ENCODE peak calls at places on chromosomes 4 and X, in eight cellular contexts. O is left lung; W is kidney epithelial cell; J is mucosa of descending colon; I is GM12864; L is CD8-positive, alpha-beta T cell; K is neural progenitor cell; N is AG04449. U is an unnamed sample.

GRCh38 chr4:38562751-38563198 is 101.2 kb upstream of the KLF3 start:
- DNase-seq in O (peak), W (no peak), J (peak), I (no peak), L (no peak), K (no peak), N (no peak), U (no peak)

GRCh38 chrX:153897899-153898298 is 6.6 kb upstream of the AVPR2 start:
- DNase-seq in O (no peak), W (no peak), J (no peak), I (no peak), L (no peak), K (no peak), N (no peak), U (no peak)

GRCh38 chrX:9829308-9830267 is 43.4 kb downstream of the SHROOM2 start:
- DNase-seq in O (no peak), W (peak), J (no peak), I (peak), L (no peak), K (no peak), N (no peak), U (peak)

GRCh38 chr4:154590329-154591006 is at the start of gene FGA:
- DNase-seq in O (no peak), W (peak), J (no peak), I (no peak), L (no peak), K (peak), N (no peak), U (no peak)

GRCh38 chr4:13919021-13919441 is 291.5 kb upstream of the BOD1L1 start:
- DNase-seq in O (no peak), W (no peak), J (no peak), I (no peak), L (no peak), K (no peak), N (peak), U (no peak)

GRCh38 chrX:18649498-18649951 is 22.4 kb downstream of the RS1 start:
- DNase-seq in O (peak), W (no peak), J (no peak), I (no peak), L (no peak), K (peak), N (no peak), U (no peak)

GRCh38 chr4:128861856-128862518 is 52.5 kb downstream of the JADE1 start:
- DNase-seq in O (no peak), W (no peak), J (no peak), I (no peak), L (no peak), K (no peak), N (no peak), U (peak)

GRCh38 chrX:150370589-150371312 is 7.6 kb downstream of the MAMLD1 start:
- DNase-seq in O (no peak), W (no peak), J (no peak), I (no peak), L (no peak), K (no peak), N (no peak), U (no peak)

GRCh38 chrX:85993539-85994197 is 53.7 kb downstream of the CHM start:
- DNase-seq in O (no peak), W (no peak), J (no peak), I (no peak), L (no peak), K (no peak), N (no peak), U (no peak)

GRCh38 chr4:3449047-3449573 is 7.3 kb downstream of the HGFAC start:
- DNase-seq in O (no peak), W (no peak), J (peak), I (no peak), L (no peak), K (no peak), N (no peak), U (no peak)

GRCh38 chr4:3449574-3450534 is 8.1 kb downstream of the HGFAC start:
- DNase-seq in O (no peak), W (no peak), J (peak), I (no peak), L (no peak), K (no peak), N (no peak), U (no peak)

GRCh38 chr4:3451956-3452355 is 10.2 kb downstream of the HGFAC start:
- DNase-seq in O (no peak), W (no peak), J (no peak), I (no peak), L (no peak), K (no peak), N (peak), U (no peak)

GRCh38 chr4:3450643-3451042 is 8.9 kb downstream of the HGFAC start:
- DNase-seq in O (no peak), W (no peak), J (no peak), I (no peak), L (no peak), K (no peak), N (no peak), U (no peak)

GRCh38 chr4:3452376-3452775 is 10.6 kb downstream of the HGFAC start:
- DNase-seq in O (no peak), W (no peak), J (peak), I (no peak), L (no peak), K (peak), N (no peak), U (no peak)
- TF ChIP-seq CTCF in O (no peak), W (peak), J (no peak), I (peak), L (no peak), K (peak), N (peak), U (peak)

GRCh38 chr4:81965911-81966310 is 407.9 kb downstream of the HNRNPD start:
- DNase-seq in O (no peak), W (no peak), J (no peak), I (no peak), L (no peak), K (no peak), N (no peak), U (peak)
- H3K4me3 ChIP-seq in O (no peak), W (no peak), J (no peak), I (no peak), L (no peak), K (no peak), N (no peak), U (no peak)

GRCh38 chrX:119942831-119943184 is 743 bp downstream of the NKAP start:
- DNase-seq in O (no peak), W (no peak), J (no peak), I (no peak), L (no peak), K (no peak), N (no peak), U (no peak)

GRCh38 chrX:119942173-119942819 is 1.3 kb downstream of the NKAP start:
- DNase-seq in O (no peak), W (no peak), J (no peak), I (no peak), L (no peak), K (no peak), N (no peak), U (no peak)

GRCh38 chrX:119941336-119941735 is 2.2 kb downstream of the NKAP start:
- DNase-seq in O (no peak), W (no peak), J (no peak), I (no peak), L (no peak), K (no peak), N (no peak), U (no peak)

GRCh38 chrX:119945481-119945880 is 1.9 kb upstream of the NKAP start:
- DNase-seq in O (no peak), W (no peak), J (no peak), I (no peak), L (no peak), K (peak), N (no peak), U (no peak)

GRCh38 chrX:119943185-119943988 is at the start of gene NKAP:
- DNase-seq in O (peak), W (peak), J (peak), I (peak), L (peak), K (peak), N (peak), U (peak)
- TF ChIP-seq CTCF in O (no peak), W (no peak), J (no peak), I (no peak), L (no peak), K (peak), N (no peak), U (no peak)

DNA sequence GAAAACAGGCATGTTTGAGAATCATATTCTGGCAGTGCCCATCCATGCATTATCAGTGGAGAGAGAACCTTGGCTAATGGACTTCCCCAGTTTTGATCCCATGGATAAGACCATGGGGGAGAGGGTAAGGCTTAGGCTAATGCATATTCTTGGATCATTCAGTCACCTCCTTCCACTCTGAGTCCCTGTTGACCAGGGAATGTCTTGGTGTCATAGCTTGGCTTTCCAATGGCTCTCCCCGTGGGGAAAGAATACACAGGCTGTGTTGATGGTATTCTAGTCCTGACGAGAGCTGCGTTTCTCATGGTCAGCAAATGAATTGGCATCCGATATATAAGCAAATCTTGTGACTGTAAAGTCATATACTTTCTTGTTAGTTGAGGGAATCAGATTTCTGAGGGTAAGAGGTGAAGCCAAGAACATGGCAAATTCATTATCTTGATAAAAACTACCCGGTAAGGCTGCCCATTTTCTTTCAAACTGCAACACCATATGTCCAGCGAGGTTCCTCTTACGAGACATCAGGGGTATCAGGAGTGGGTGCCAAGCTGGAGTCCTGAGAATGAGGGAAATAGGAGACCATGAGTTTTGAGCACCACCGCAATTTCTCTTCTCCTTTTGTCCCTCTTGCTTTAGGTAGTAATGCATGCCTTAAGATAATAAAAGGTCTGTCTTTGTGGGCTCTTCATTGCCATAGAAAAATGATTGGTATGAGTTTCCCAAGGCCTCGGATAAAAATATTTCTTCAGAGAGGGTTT is 18.0 kb downstream of the RHOH start:
- DNase-seq in O (no peak), W (no peak), J (no peak), I (no peak), L (no peak), K (no peak), N (no peak), U (no peak)
- H3K4me3 ChIP-seq in O (no peak), W (no peak), J (no peak), I (no peak), L (no peak), K (no peak), N (no peak), U (no peak)

GRCh38 chrX:43666301-43666912 is 10.3 kb downstream of the MAOA start:
- DNase-seq in O (no peak), W (no peak), J (no peak), I (no peak), L (no peak), K (no peak), N (no peak), U (no peak)

GRCh38 chrX:43661521-43662240 is 5.6 kb downstream of the MAOA start:
- DNase-seq in O (no peak), W (no peak), J (no peak), I (no peak), L (no peak), K (no peak), N (no peak), U (no peak)

GRCh38 chrX:43664258-43664657 is 8.2 kb downstream of the MAOA start:
- DNase-seq in O (no peak), W (no peak), J (no peak), I (no peak), L (no peak), K (no peak), N (no peak), U (no peak)

GRCh38 chrX:43663173-43663572 is 7.1 kb downstream of the MAOA start:
- DNase-seq in O (no peak), W (no peak), J (no peak), I (no peak), L (no peak), K (no peak), N (no peak), U (no peak)

DNA sequence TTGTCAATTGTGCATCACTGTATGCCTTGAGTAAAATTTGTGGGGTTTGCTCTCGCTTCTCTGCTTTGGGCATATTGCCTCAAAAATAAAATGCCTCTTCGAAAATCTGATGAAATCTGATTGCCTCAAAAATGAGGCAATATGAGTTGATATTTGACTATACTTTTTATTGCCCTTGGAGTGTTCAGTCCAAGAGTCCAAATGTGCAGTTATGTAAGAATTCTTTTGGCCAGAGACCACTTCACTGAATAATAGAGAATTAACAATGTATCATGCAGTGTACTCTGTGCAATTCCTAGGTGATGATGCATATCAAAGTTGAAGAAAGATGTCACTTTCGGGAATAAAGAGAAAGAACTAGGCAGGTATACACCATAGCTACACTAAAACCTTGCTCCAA is 8.6 kb downstream of the MAOA start:
- DNase-seq in O (no peak), W (no peak), J (no peak), I (no peak), L (no peak), K (no peak), N (no peak), U (no peak)
- TF ChIP-seq CTCF in O (no peak), W (no peak), J (no peak), I (no peak), L (no peak), K (no peak), N (no peak), U (no peak)

DNA sequence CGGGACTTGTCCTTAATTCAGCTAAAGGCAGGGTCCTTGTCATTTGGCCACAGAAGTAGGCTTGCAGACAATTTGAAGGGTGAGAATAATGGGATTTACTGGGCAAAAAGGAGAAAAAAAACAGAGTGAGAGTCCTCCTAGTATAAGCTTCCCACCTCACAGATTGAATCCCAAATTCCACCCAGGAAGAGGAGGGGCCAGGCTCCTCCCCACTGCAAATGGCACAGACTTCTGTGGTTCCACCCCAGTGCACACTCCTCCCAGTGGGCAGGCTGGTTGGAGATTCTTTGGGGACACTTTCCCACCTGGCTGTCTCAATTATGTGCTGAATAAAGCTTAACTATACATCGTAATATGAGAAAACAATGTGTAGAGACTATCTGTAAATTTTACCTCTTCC is 31.6 kb downstream of the MEPE start:
- DNase-seq in O (no peak), W (no peak), J (no peak), I (no peak), L (no peak), K (no peak), N (no peak), U (no peak)
- H3K4me3 ChIP-seq in O (no peak), W (no peak), J (no peak), I (no peak), L (no peak), K (no peak), N (no peak), U (no peak)

GRCh38 chr4:151604238-151604637 is 156.6 kb downstream of the GATB start:
- DNase-seq in O (no peak), W (no peak), J (no peak), I (no peak), L (no peak), K (no peak), N (no peak), U (peak)
- TF ChIP-seq CTCF in O (peak), W (peak), J (no peak), I (peak), L (no peak), K (peak), N (peak), U (peak)

GRCh38 chrX:55924574-55924973 is 207.0 kb downstream of the RRAGB start:
- DNase-seq in O (no peak), W (no peak), J (no peak), I (no peak), L (no peak), K (no peak), N (no peak), U (no peak)

DNA sequence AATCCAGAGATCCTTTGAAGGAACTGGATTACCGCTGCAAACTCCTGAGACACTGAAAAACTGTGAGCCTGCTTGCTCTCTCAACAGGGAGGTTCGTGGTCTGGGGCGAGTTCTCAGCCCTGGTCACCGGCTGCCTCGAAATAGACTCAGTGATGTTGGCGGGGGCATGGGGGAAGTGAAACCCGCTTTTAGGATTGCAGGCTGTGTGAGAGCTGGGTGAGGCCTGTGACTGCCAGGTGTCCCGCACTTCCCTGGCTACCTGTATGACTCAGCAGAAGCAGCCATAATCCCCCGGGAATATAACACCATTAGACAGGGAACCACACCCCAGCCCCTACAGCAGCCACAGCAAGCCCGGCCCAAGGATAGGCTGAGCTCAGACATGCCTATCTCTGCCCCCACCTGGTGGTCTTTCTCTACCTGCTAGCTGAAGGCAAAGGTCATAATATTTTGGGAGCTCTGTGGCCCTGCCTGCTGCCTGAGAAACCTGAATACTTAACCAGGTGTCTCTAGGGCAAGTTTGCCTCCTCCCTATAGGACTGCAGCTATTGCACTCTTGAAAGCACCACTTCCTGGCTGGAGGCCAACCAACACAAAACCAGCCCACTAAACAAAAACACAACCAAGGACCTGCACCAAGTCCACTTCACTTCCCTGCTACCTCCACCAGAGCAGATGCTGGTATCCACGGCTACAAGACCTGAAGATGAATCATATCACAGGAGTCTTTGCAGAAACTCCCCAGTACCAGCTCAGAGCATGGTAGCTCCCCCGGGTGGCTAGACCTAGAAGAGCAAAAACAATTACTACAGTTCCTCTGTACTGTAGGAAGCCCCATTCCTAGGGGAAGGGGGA is 202.0 kb downstream of the RRAGB start:
- DNase-seq in O (no peak), W (no peak), J (peak), I (peak), L (no peak), K (no peak), N (no peak), U (peak)
- H3K4me3 ChIP-seq in O (no peak), W (no peak), J (no peak), I (peak), L (no peak), K (no peak), N (no peak), U (peak)